ENCODE peak calls at places on chromosomes 5 and 9, in five cellular contexts. G is mucosa of descending colon, U is progenitor cell of endocrine pancreas, Y is NCI-H748 treated with DMSO at 0.1 percent for 48 hours, Q is GM03348. V is an unnamed sample.

GRCh38 chr9:130844028-130844427 is 9.0 kb downstream of the ABL1 start:
- DNase-seq in G (no peak), U (no peak), Y (no peak), Q (no peak), V (no peak)

GRCh38 chr9:101530076-101530711 is 3.5 kb upstream of the RNF20 start:
- DNase-seq in G (no peak), U (peak), Y (peak), Q (peak), V (peak)

GRCh38 chr9:74940600-74940999 is 12.1 kb downstream of the C9orf40 start:
- DNase-seq in G (no peak), U (no peak), Y (no peak), Q (peak), V (no peak)

GRCh38 chr9:85258823-85259370 is 482.9 kb downstream of the AGTPBP1 start:
- DNase-seq in G (no peak), U (peak), Y (peak), Q (peak), V (peak)

GRCh38 chr9:96383165-96383939 is at the start of gene SLC35D2:
- DNase-seq in G (peak), U (peak), Y (no peak), Q (peak), V (no peak)

GRCh38 chr5:96714951-96715451 is 52.8 kb downstream of the CAST start:
- DNase-seq in G (no peak), U (no peak), Y (peak), Q (peak), V (peak)

GRCh38 chr5:109863752-109864151 is 174.0 kb downstream of the MAN2A1 start:
- DNase-seq in G (no peak), U (no peak), Y (no peak), Q (peak), V (no peak)

GRCh38 chr5:126267435-126267834 is 155.8 kb upstream of the GRAMD2B start:
- DNase-seq in G (no peak), U (no peak), Y (no peak), Q (no peak), V (no peak)

GRCh38 chr9:35481347-35481975 is 8.4 kb upstream of the RUSC2 start:
- DNase-seq in G (no peak), U (no peak), Y (peak), Q (peak), V (no peak)

GRCh38 chr9:23721466-23721865 is 104.6 kb downstream of the ELAVL2 start:
- DNase-seq in G (no peak), U (no peak), Y (no peak), Q (no peak), V (no peak)

GRCh38 chr9:107693620-107694326 is 204.2 kb upstream of the KLF4 start:
- DNase-seq in G (no peak), U (no peak), Y (no peak), Q (peak), V (no peak)

GRCh38 chr5:180333661-180334060 is 19.5 kb downstream of the GFPT2 start:
- DNase-seq in G (peak), U (no peak), Y (no peak), Q (peak), V (no peak)

GRCh38 chr9:132647806-132648205 is 22.0 kb downstream of the DDX31 start:
- DNase-seq in G (no peak), U (no peak), Y (no peak), Q (no peak), V (no peak)

GRCh38 chr5:101160002-101160401 is 256.9 kb upstream of the ST8SIA4 start:
- DNase-seq in G (no peak), U (no peak), Y (no peak), Q (no peak), V (no peak)

GRCh38 chr5:160656961-160657570 is 194.9 kb downstream of the ATP10B start:
- DNase-seq in G (no peak), U (no peak), Y (no peak), Q (no peak), V (no peak)

GRCh38 chr9:22170162-22170932 is 161.2 kb upstream of the CDKN2B start:
- DNase-seq in G (no peak), U (no peak), Y (no peak), Q (peak), V (peak)

GRCh38 chr5:168765220-168766037 is 186.3 kb upstream of the PANK3 start:
- DNase-seq in G (no peak), U (no peak), Y (no peak), Q (peak), V (peak)

GRCh38 chr9:120970249-120970648 is 43.7 kb upstream of the TRAF1 start:
- DNase-seq in G (no peak), U (no peak), Y (no peak), Q (no peak), V (no peak)

GRCh38 chr5:79992891-79993290 is 1.8 kb upstream of the MTX3 start:
- DNase-seq in G (no peak), U (no peak), Y (no peak), Q (peak), V (no peak)

GRCh38 chr5:97670447-97670846 is 487.4 kb upstream of the RIOK2 start:
- DNase-seq in G (no peak), U (no peak), Y (no peak), Q (no peak), V (no peak)

GRCh38 chr9:2876726-2877125 is 32.8 kb upstream of the PUM3 start:
- DNase-seq in G (no peak), U (no peak), Y (no peak), Q (no peak), V (no peak)

GRCh38 chr5:135533346-135533745 is 2.4 kb downstream of the NEUROG1 start:
- DNase-seq in G (no peak), U (no peak), Y (no peak), Q (no peak), V (no peak)

GRCh38 chr5:1555011-1555807 is 31.4 kb upstream of the LPCAT1 start:
- DNase-seq in G (no peak), U (no peak), Y (peak), Q (peak), V (peak)

GRCh38 chr9:4583001-4583400 is 79.1 kb upstream of the PLPP6 start:
- DNase-seq in G (no peak), U (no peak), Y (no peak), Q (no peak), V (no peak)

GRCh38 chr5:149380466-149381121 is 1.5 kb upstream of the IL17B start:
- DNase-seq in G (no peak), U (no peak), Y (no peak), Q (no peak), V (no peak)

GRCh38 chr5:34891981-34892380 is 23.3 kb downstream of the RAD1 start:
- DNase-seq in G (no peak), U (no peak), Y (no peak), Q (peak), V (peak)

GRCh38 chr9:130444565-130445221 is at the start of gene ASS1:
- DNase-seq in G (peak), U (peak), Y (peak), Q (peak), V (no peak)

GRCh38 chr9:81716409-81716808 is 27.1 kb upstream of the TLE1 start:
- DNase-seq in G (no peak), U (no peak), Y (no peak), Q (no peak), V (no peak)

V was measured in AG09309.